ENCODE peak calls at places on chromosome 14, in eight cellular contexts. One of them, this sample, is unnamed.
A peak's percentile ranks its signal among the peaks of the same experiment; 100 is the strongest.

GRCh38 chr14:55077691-55078151 is 26.3 kb downstream of the MAPK1IP1L start:
- DNase-seq in dorsolateral prefrontal cortex: no peak
- DNase-seq in adrenal gland: no peak
- DNase-seq in SK-N-SH: no peak
- DNase-seq in lower leg skin: no peak
- DNase-seq in IMR-90: peak; percentile 32
- DNase-seq in fibroblast of lung: peak; percentile 64
- DNase-seq in BE2C: no peak
- DNase-seq in this sample: no peak

GRCh38 chr14:72519543-72519942 is 374.4 kb downstream of the DPF3 start:
- DNase-seq in dorsolateral prefrontal cortex: no peak
- DNase-seq in adrenal gland: no peak
- DNase-seq in SK-N-SH: no peak
- DNase-seq in lower leg skin: no peak
- DNase-seq in IMR-90: no peak
- DNase-seq in fibroblast of lung: no peak
- DNase-seq in BE2C: no peak
- DNase-seq in this sample: no peak

GRCh38 chr14:56102901-56103409 is 15.3 kb upstream of the PELI2 start:
- DNase-seq in dorsolateral prefrontal cortex: no peak
- DNase-seq in adrenal gland: no peak
- DNase-seq in SK-N-SH: no peak
- DNase-seq in lower leg skin: no peak
- DNase-seq in IMR-90: no peak
- DNase-seq in fibroblast of lung: peak; percentile 17
- DNase-seq in BE2C: no peak
- DNase-seq in this sample: no peak

GRCh38 chr14:42079911-42080310 is 473.2 kb downstream of the LRFN5 start:
- DNase-seq in dorsolateral prefrontal cortex: no peak
- DNase-seq in adrenal gland: no peak
- DNase-seq in SK-N-SH: no peak
- DNase-seq in lower leg skin: no peak
- DNase-seq in IMR-90: no peak
- DNase-seq in fibroblast of lung: no peak
- DNase-seq in BE2C: no peak
- DNase-seq in this sample: no peak

GRCh38 chr14:60805881-60806569 is 71.5 kb downstream of the MNAT1 start:
- DNase-seq in dorsolateral prefrontal cortex: no peak
- DNase-seq in adrenal gland: no peak
- DNase-seq in SK-N-SH: no peak
- DNase-seq in lower leg skin: no peak
- DNase-seq in IMR-90: peak; percentile 63
- DNase-seq in fibroblast of lung: peak; percentile 73
- DNase-seq in BE2C: no peak
- DNase-seq in this sample: peak; percentile 77

GRCh38 chr14:61320806-61321384 is 484 bp upstream of the PRKCH start:
- DNase-seq in dorsolateral prefrontal cortex: no peak
- DNase-seq in adrenal gland: no peak
- DNase-seq in SK-N-SH: peak; percentile 14
- DNase-seq in lower leg skin: no peak
- DNase-seq in IMR-90: no peak
- DNase-seq in fibroblast of lung: no peak
- DNase-seq in BE2C: no peak
- DNase-seq in this sample: no peak

GRCh38 chr14:61877050-61877390 is 114.8 kb downstream of the SNAPC1 start:
- DNase-seq in dorsolateral prefrontal cortex: no peak
- DNase-seq in adrenal gland: no peak
- DNase-seq in SK-N-SH: peak; percentile 31
- DNase-seq in lower leg skin: no peak
- DNase-seq in IMR-90: no peak
- DNase-seq in fibroblast of lung: no peak
- DNase-seq in BE2C: no peak
- DNase-seq in this sample: no peak

GRCh38 chr14:98412431-98412830 is 859.6 kb downstream of the BCL11B start:
- DNase-seq in dorsolateral prefrontal cortex: no peak
- DNase-seq in adrenal gland: no peak
- DNase-seq in SK-N-SH: no peak
- DNase-seq in lower leg skin: no peak
- DNase-seq in IMR-90: no peak
- DNase-seq in fibroblast of lung: no peak
- DNase-seq in BE2C: no peak
- DNase-seq in this sample: no peak

GRCh38 chr14:76227450-76228050 is 75.8 kb downstream of the GPATCH2L start:
- DNase-seq in dorsolateral prefrontal cortex: no peak
- DNase-seq in adrenal gland: no peak
- DNase-seq in SK-N-SH: no peak
- DNase-seq in lower leg skin: no peak
- DNase-seq in IMR-90: peak; percentile 90
- DNase-seq in fibroblast of lung: peak; percentile 53
- DNase-seq in BE2C: no peak
- DNase-seq in this sample: no peak

GRCh38 chr14:71647086-71647784 is 285.0 kb upstream of the RGS6 start:
- DNase-seq in dorsolateral prefrontal cortex: no peak
- DNase-seq in adrenal gland: no peak
- DNase-seq in SK-N-SH: no peak
- DNase-seq in lower leg skin: no peak
- DNase-seq in IMR-90: no peak
- DNase-seq in fibroblast of lung: no peak
- DNase-seq in BE2C: no peak
- DNase-seq in this sample: no peak

GRCh38 chr14:74333909-74334308 is 14.4 kb upstream of the VRTN start:
- DNase-seq in dorsolateral prefrontal cortex: no peak
- DNase-seq in adrenal gland: no peak
- DNase-seq in SK-N-SH: no peak
- DNase-seq in lower leg skin: no peak
- DNase-seq in IMR-90: peak; percentile 85
- DNase-seq in fibroblast of lung: peak; percentile 95
- DNase-seq in BE2C: no peak
- DNase-seq in this sample: peak; percentile 87

GRCh38 chr14:78324353-78324752 is 154.2 kb downstream of the NRXN3 start:
- DNase-seq in dorsolateral prefrontal cortex: no peak
- DNase-seq in adrenal gland: no peak
- DNase-seq in SK-N-SH: no peak
- DNase-seq in lower leg skin: no peak
- DNase-seq in IMR-90: no peak
- DNase-seq in fibroblast of lung: no peak
- DNase-seq in BE2C: no peak
- DNase-seq in this sample: no peak

GRCh38 chr14:34650786-34651584 is 21.0 kb upstream of the SNX6 start:
- DNase-seq in dorsolateral prefrontal cortex: no peak
- DNase-seq in adrenal gland: no peak
- DNase-seq in SK-N-SH: no peak
- DNase-seq in lower leg skin: peak; percentile 28
- DNase-seq in IMR-90: peak; percentile 100
- DNase-seq in fibroblast of lung: peak; percentile 100
- DNase-seq in BE2C: no peak
- DNase-seq in this sample: peak; percentile 99

GRCh38 chr14:21933681-21934080 is 260.1 kb upstream of the OR4E1 start:
- DNase-seq in dorsolateral prefrontal cortex: no peak
- DNase-seq in adrenal gland: no peak
- DNase-seq in SK-N-SH: no peak
- DNase-seq in lower leg skin: no peak
- DNase-seq in IMR-90: no peak
- DNase-seq in fibroblast of lung: no peak
- DNase-seq in BE2C: no peak
- DNase-seq in this sample: no peak

GRCh38 chr14:31154956-31155355 is 52.6 kb downstream of the HECTD1 start:
- DNase-seq in dorsolateral prefrontal cortex: no peak
- DNase-seq in adrenal gland: no peak
- DNase-seq in SK-N-SH: no peak
- DNase-seq in lower leg skin: no peak
- DNase-seq in IMR-90: no peak
- DNase-seq in fibroblast of lung: peak; percentile 32
- DNase-seq in BE2C: no peak
- DNase-seq in this sample: peak; percentile 17

GRCh38 chr14:74945261-74945851 is 10.0 kb downstream of the PGF start:
- DNase-seq in dorsolateral prefrontal cortex: no peak
- DNase-seq in adrenal gland: no peak
- DNase-seq in SK-N-SH: peak; percentile 84
- DNase-seq in lower leg skin: no peak
- DNase-seq in IMR-90: no peak
- DNase-seq in fibroblast of lung: no peak
- DNase-seq in BE2C: peak; percentile 67
- DNase-seq in this sample: no peak

GRCh38 chr14:71885301-71885700 is 46.9 kb upstream of the RGS6 start:
- DNase-seq in dorsolateral prefrontal cortex: no peak
- DNase-seq in adrenal gland: no peak
- DNase-seq in SK-N-SH: no peak
- DNase-seq in lower leg skin: no peak
- DNase-seq in IMR-90: no peak
- DNase-seq in fibroblast of lung: no peak
- DNase-seq in BE2C: no peak
- DNase-seq in this sample: no peak

DNA sequence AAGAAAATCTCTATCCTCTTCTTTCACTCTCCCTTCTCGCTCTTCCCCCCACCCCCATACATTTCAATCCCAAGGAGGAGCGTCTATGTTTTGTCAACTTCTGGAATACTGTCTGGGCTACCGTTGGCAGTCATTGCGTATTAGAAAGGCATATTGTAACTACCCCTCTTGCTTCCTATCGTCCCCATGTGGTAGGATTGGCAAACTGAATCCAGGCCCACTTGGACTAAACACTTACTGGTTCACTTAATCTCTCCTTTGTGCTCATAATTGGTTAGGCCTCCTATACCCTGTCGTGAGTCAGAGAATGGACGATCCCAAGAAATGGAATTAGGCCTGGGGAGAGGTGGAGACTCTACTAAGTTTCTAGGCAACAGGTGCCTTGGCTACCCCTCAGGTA is 68.8 kb upstream of the SLC8A3 start:
- DNase-seq in dorsolateral prefrontal cortex: no peak
- DNase-seq in adrenal gland: no peak
- DNase-seq in SK-N-SH: no peak
- DNase-seq in lower leg skin: no peak
- DNase-seq in IMR-90: no peak
- DNase-seq in fibroblast of lung: no peak
- DNase-seq in BE2C: no peak
- DNase-seq in this sample: no peak
- TF ChIP-seq CTCF in dorsolateral prefrontal cortex: no peak
- TF ChIP-seq CTCF in adrenal gland: no peak
- TF ChIP-seq CTCF in SK-N-SH: peak; percentile 30
- TF ChIP-seq CTCF in lower leg skin: no peak
- TF ChIP-seq CTCF in IMR-90: no peak
- TF ChIP-seq CTCF in fibroblast of lung: no peak
- TF ChIP-seq CTCF in BE2C: peak; percentile 44
- TF ChIP-seq CTCF in this sample: peak; percentile 13

DNA sequence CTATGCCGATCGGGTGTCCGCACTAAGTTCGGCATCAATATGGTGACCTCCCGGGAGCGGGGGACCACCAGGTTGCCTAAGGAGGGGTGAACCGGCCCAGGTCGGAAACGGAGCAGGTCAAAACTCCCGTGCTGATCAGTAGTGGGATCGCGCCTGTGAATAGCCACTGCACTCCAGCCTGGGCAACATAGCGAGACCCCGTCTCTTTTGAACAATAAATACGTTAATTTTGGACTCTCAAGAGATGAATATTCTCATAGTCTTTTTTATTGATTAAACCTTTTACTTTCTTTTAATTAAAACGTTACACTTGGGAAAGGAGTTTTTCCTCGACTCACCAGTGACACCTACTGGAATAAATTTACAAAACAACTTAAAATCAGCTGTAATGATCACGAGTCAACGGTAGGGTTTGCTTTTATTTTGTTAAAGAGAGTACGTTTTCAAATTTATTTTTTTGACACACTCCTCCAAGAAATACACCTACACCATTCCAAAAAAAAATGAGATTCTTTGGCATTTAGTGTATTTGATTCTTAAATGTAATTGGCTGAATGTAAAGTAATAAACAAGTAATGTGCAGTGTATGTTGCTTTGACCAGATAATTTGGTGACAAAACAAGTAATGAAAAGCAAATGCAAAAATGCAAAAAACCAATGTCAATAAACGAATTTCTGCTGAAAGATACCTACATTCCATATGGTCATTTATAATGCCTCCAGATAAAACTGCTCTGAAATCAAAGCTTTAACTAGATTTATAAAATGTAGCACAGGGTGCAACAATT is 687 bp upstream of the RPS29 start:
- DNase-seq in dorsolateral prefrontal cortex: no peak
- DNase-seq in adrenal gland: peak; percentile 33
- DNase-seq in SK-N-SH: peak; percentile 60
- DNase-seq in lower leg skin: peak; percentile 86
- DNase-seq in IMR-90: peak; percentile 82
- DNase-seq in fibroblast of lung: peak; percentile 73
- DNase-seq in BE2C: peak; percentile 69
- DNase-seq in this sample: peak; percentile 86
- H3K4me3 ChIP-seq in dorsolateral prefrontal cortex: peak overlapping the region; percentile 94
- H3K4me3 ChIP-seq in adrenal gland: no peak overlapping the region
- H3K4me3 ChIP-seq in SK-N-SH: peak overlapping the region; percentile 91
- H3K4me3 ChIP-seq in lower leg skin: no peak overlapping the region
- H3K4me3 ChIP-seq in IMR-90: peak overlapping the region; percentile 15
- H3K4me3 ChIP-seq in fibroblast of lung: peak overlapping the region; percentile 27
- H3K4me3 ChIP-seq in BE2C: peak overlapping the region; percentile 33
- H3K4me3 ChIP-seq in this sample: peak overlapping the region; percentile 23

GRCh38 chr14:88143817-88144216 is 138.9 kb downstream of the GPR65 start:
- DNase-seq in dorsolateral prefrontal cortex: no peak
- DNase-seq in adrenal gland: no peak
- DNase-seq in SK-N-SH: no peak
- DNase-seq in lower leg skin: no peak
- DNase-seq in IMR-90: no peak
- DNase-seq in fibroblast of lung: no peak
- DNase-seq in BE2C: no peak
- DNase-seq in this sample: no peak
- TF ChIP-seq CTCF in dorsolateral prefrontal cortex: no peak
- TF ChIP-seq CTCF in adrenal gland: no peak
- TF ChIP-seq CTCF in SK-N-SH: no peak
- TF ChIP-seq CTCF in lower leg skin: no peak
- TF ChIP-seq CTCF in IMR-90: no peak
- TF ChIP-seq CTCF in fibroblast of lung: no peak
- TF ChIP-seq CTCF in BE2C: no peak
- TF ChIP-seq CTCF in this sample: no peak

GRCh38 chr14:91398707-91399106 is 18.9 kb downstream of the CCDC88C start:
- DNase-seq in dorsolateral prefrontal cortex: no peak
- DNase-seq in adrenal gland: no peak
- DNase-seq in SK-N-SH: peak; percentile 72
- DNase-seq in lower leg skin: no peak
- DNase-seq in IMR-90: no peak
- DNase-seq in fibroblast of lung: no peak
- DNase-seq in BE2C: peak; percentile 66
- DNase-seq in this sample: no peak
- H3K4me3 ChIP-seq in dorsolateral prefrontal cortex: no peak overlapping the region
- H3K4me3 ChIP-seq in adrenal gland: no peak overlapping the region
- H3K4me3 ChIP-seq in SK-N-SH: no peak overlapping the region
- H3K4me3 ChIP-seq in lower leg skin: no peak overlapping the region
- H3K4me3 ChIP-seq in IMR-90: no peak overlapping the region
- H3K4me3 ChIP-seq in fibroblast of lung: no peak overlapping the region
- H3K4me3 ChIP-seq in BE2C: no peak overlapping the region
- H3K4me3 ChIP-seq in this sample: no peak overlapping the region

DNA sequence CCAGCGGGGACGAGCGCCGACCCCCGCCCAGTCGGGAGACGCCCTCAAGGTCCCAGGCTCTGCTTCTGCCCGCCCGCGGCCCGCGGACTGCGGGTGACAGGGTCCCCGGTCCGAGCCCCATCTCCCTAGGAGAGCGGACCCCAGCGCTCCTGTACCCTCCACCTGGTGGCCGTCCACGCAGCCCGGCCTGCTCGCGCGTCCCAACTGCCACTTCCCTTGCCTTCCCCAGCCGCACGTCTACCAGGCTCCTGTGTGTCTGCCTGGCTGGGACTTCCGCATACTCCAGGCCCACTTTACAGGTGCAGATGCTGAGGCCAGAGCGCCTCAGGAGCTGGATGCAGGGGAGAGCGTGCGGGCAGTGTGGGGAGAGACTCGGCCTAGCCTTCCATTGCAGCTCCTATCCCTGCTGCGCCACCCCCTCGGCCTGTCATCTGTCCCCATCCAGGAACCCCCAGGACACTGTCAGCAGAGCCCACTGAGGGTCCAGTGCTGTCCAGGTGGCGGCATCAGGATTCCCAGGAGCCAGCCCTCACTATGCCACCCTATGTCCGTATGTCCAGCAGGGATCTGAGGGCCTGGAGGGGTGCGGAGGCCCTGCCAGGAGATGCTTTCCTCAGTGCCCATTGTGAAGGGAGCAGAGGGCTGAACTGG is 8.0 kb upstream of the ANKRD9 start:
- DNase-seq in dorsolateral prefrontal cortex: no peak
- DNase-seq in adrenal gland: no peak
- DNase-seq in SK-N-SH: no peak
- DNase-seq in lower leg skin: no peak
- DNase-seq in IMR-90: no peak
- DNase-seq in fibroblast of lung: no peak
- DNase-seq in BE2C: peak; percentile 51
- DNase-seq in this sample: no peak
- TF ChIP-seq CTCF in dorsolateral prefrontal cortex: no peak
- TF ChIP-seq CTCF in adrenal gland: no peak
- TF ChIP-seq CTCF in SK-N-SH: no peak
- TF ChIP-seq CTCF in lower leg skin: no peak
- TF ChIP-seq CTCF in IMR-90: no peak
- TF ChIP-seq CTCF in fibroblast of lung: no peak
- TF ChIP-seq CTCF in BE2C: peak; percentile 24
- TF ChIP-seq CTCF in this sample: no peak